ENCODE peak calls at places on chromosomes 12 and 14, in six cellular contexts. T, C, B, V, G and N are unnamed samples.

GRCh38 chr12:95487024-95487423 is 13.1 kb downstream of the METAP2 start:
- DNase-seq in T (no peak), C (no peak), B (no peak), V (no peak), G (no peak), N (no peak)

GRCh38 chr14:100416921-100417451 is 93.8 kb downstream of the SLC25A47 start:
- DNase-seq in T (peak), C (peak), B (no peak), V (no peak), G (no peak), N (no peak)

GRCh38 chr12:44584625-44585024 is 291.5 kb downstream of the NELL2 start:
- DNase-seq in T (no peak), C (no peak), B (no peak), V (no peak), G (no peak), N (no peak)

GRCh38 chr12:117459229-117459628 is 97.8 kb upstream of the NOS1 start:
- DNase-seq in T (no peak), C (no peak), B (no peak), V (no peak), G (no peak), N (no peak)

GRCh38 chr14:95431199-95432145 is 85.0 kb downstream of the SYNE3 start:
- DNase-seq in T (peak), C (peak), B (peak), V (no peak), G (no peak), N (peak)

GRCh38 chr12:113089839-113090238 is 33.3 kb downstream of the DTX1 start:
- DNase-seq in T (no peak), C (no peak), B (no peak), V (no peak), G (no peak), N (no peak)

GRCh38 chr12:130803707-130804106 is 35.3 kb downstream of the STX2 start:
- DNase-seq in T (peak), C (no peak), B (no peak), V (no peak), G (no peak), N (no peak)

GRCh38 chr14:67622675-67623074 is 3.0 kb downstream of the ARG2 start:
- DNase-seq in T (peak), C (no peak), B (peak), V (peak), G (no peak), N (peak)

GRCh38 chr12:30630378-30631285 is 65.0 kb downstream of the IPO8 start:
- DNase-seq in T (no peak), C (no peak), B (no peak), V (no peak), G (no peak), N (no peak)

GRCh38 chr12:54282949-54283593 is 2.5 kb downstream of the HNRNPA1 start:
- DNase-seq in T (no peak), C (no peak), B (peak), V (no peak), G (no peak), N (no peak)

GRCh38 chr12:5236022-5236421 is 192.3 kb downstream of the KCNA5 start:
- DNase-seq in T (no peak), C (no peak), B (no peak), V (no peak), G (no peak), N (no peak)

GRCh38 chr14:91323031-91323430 is 78.5 kb upstream of the GPR68 start:
- DNase-seq in T (no peak), C (no peak), B (no peak), V (no peak), G (no peak), N (no peak)
- TF ChIP-seq BHLHE40 in T (no peak), C (no peak), B (no peak), V (no peak), G (no peak), N (no peak)

DNA sequence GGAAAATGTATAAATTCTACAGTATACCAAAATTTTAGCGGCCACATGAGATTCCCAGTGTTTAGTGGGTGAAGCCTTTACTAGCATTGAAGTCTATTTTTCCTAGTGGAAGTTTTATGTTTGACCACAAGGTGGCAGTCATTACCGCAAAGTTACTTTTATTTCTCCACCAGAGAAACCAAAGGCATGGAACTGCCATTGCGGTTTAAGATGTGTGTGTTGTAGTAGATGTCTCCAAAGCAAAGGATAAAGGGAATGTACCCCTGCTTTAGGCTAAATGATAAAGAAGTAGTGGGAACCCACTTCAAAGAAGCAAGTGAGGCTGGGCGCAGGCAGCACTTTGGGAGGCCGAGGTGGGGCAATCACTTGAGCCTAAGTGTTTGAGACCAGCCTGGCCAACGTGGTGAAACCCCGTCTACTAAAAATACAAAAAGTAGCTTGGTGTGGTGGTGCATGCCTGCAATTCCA is 140.5 kb downstream of the PRKCH start:
- DNase-seq in T (peak), C (peak), B (peak), V (peak), G (no peak), N (peak)
- TF ChIP-seq BHLHE40 in T (no peak), C (no peak), B (no peak), V (no peak), G (no peak), N (no peak)

GRCh38 chr12:105409881-105410471 is 79.5 kb downstream of the C12orf75 start:
- DNase-seq in T (no peak), C (no peak), B (no peak), V (no peak), G (no peak), N (peak)
- TF ChIP-seq BHLHE40 in T (no peak), C (no peak), B (no peak), V (no peak), G (no peak), N (no peak)

DNA sequence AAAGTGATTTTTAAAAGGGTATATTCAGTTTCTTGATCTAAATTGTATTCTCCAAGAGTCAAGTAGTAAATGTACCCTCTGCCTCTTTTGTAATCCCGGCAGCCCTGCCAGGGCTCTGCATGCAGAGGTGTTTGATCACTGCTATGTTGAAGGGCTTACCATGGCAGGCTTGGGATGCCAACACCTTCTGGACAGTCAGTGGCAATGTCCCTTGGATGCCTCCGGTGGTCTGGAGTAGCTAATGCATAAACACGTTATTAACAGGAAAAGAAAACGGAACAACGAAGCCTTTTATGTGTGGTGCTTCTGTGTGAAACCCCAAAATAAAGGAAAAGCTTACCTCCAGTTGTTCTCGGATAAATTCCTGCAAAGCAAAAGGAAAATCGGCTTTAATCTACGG is 19.9 kb downstream of the EIF2B2 start:
- DNase-seq in T (no peak), C (peak), B (peak), V (peak), G (no peak), N (peak)
- TF ChIP-seq BHLHE40 in T (no peak), C (no peak), B (no peak), V (no peak), G (no peak), N (no peak)